ENCODE peak calls at places on chromosomes 4 and X, in six cellular contexts. Z, J, S, C, E and L are unnamed samples.

GRCh38 chr4:119861731-119862130 is 204.9 kb downstream of the MAD2L1 start:
- DNase-seq in Z (no peak), J (no peak), S (no peak), C (no peak), E (no peak), L (no peak)

GRCh38 chr4:101337688-101338087 is 9.6 kb downstream of the PPP3CA start:
- DNase-seq in Z (peak), J (no peak), S (no peak), C (no peak), E (no peak), L (no peak)

GRCh38 chr4:81664079-81664478 is 192.4 kb upstream of the RASGEF1B start:
- DNase-seq in Z (no peak), J (no peak), S (no peak), C (no peak), E (no peak), L (no peak)

GRCh38 chr4:121127100-121127499 is 37.0 kb downstream of the TNIP3 start:
- DNase-seq in Z (no peak), J (no peak), S (no peak), C (no peak), E (no peak), L (no peak)

GRCh38 chr4:129344058-129344457 is 248.1 kb downstream of the C4orf33 start:
- DNase-seq in Z (peak), J (no peak), S (peak), C (no peak), E (no peak), L (peak)

GRCh38 chrX:38127961-38128360 is 92.7 kb downstream of the SRPX start:
- DNase-seq in Z (no peak), J (no peak), S (no peak), C (no peak), E (no peak), L (no peak)

GRCh38 chrX:56284269-56284668 is 52.1 kb downstream of the KLF8 start:
- DNase-seq in Z (no peak), J (peak), S (no peak), C (no peak), E (no peak), L (no peak)

GRCh38 chr4:101258782-101259353 is 88.5 kb downstream of the PPP3CA start:
- DNase-seq in Z (no peak), J (no peak), S (no peak), C (no peak), E (no peak), L (no peak)

GRCh38 chr4:25343671-25344070 is 31.1 kb downstream of the ZCCHC4 start:
- DNase-seq in Z (no peak), J (no peak), S (no peak), C (no peak), E (no peak), L (no peak)

DNA sequence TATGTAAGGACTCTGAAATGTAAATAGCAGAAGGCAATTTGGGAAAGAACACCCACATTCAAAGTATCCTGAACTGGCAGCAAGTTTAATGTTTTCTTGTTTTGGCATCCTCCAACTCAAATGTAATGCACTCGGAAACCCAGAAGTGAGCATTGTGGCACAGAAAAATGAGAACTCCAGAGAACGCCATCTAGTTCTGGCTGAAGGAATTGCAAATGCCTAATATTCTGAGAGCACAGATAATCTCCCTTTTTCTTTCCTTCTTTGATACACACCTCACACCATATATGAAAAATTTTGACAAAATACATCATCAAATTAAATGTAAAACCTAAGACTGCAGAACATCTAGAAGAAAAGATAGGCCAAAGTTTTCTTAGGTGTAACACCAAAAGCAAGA is 52.1 kb downstream of the PWWP3B start:
- DNase-seq in Z (no peak), J (no peak), S (no peak), C (no peak), E (no peak), L (no peak)
- TF ChIP-seq CTCF in Z (peak), J (peak), S (peak), C (peak), E (no peak), L (peak)

GRCh38 chr4:189128341-189128740 is 812.3 kb upstream of the FRG1 start:
- DNase-seq in Z (no peak), J (no peak), S (no peak), C (no peak), E (no peak), L (no peak)

GRCh38 chr4:189124149-189124758 is 816.4 kb upstream of the FRG1 start:
- DNase-seq in Z (peak), J (no peak), S (no peak), C (no peak), E (no peak), L (peak)

GRCh38 chr4:189121336-189121735 is 819.3 kb upstream of the FRG1 start:
- DNase-seq in Z (no peak), J (no peak), S (no peak), C (no peak), E (no peak), L (no peak)

GRCh38 chr4:189126040-189126439 is 814.6 kb upstream of the FRG1 start:
- DNase-seq in Z (no peak), J (no peak), S (no peak), C (no peak), E (no peak), L (no peak)

DNA sequence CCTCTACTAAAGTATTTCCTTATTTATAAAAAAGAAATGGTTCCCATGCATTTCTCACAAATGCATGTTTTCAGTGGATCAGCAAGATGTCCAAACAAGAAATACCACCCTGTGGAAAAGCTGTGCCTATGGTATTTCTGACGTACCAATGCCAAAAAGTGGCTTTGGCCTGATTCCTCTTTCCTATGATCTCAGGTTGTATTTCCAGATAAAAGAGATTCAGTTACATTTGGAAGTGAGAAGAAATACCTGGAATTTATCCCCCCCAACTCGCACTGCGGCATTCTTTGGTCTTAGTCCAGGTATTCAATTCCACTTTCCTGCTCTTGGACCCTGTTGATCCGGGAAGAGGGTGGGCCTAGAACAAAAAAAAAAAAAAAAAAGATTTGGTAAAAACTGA is 815.9 kb upstream of the FRG1 start:
- DNase-seq in Z (no peak), J (no peak), S (no peak), C (no peak), E (no peak), L (no peak)
- TF ChIP-seq CTCF in Z (no peak), J (no peak), S (no peak), C (no peak), E (no peak), L (no peak)

GRCh38 chrX:65093658-65094057 is 117.4 kb upstream of the ZC4H2 start:
- DNase-seq in Z (no peak), J (no peak), S (no peak), C (no peak), E (no peak), L (no peak)
- TF ChIP-seq CTCF in Z (no peak), J (no peak), S (no peak), C (no peak), E (no peak), L (no peak)

DNA sequence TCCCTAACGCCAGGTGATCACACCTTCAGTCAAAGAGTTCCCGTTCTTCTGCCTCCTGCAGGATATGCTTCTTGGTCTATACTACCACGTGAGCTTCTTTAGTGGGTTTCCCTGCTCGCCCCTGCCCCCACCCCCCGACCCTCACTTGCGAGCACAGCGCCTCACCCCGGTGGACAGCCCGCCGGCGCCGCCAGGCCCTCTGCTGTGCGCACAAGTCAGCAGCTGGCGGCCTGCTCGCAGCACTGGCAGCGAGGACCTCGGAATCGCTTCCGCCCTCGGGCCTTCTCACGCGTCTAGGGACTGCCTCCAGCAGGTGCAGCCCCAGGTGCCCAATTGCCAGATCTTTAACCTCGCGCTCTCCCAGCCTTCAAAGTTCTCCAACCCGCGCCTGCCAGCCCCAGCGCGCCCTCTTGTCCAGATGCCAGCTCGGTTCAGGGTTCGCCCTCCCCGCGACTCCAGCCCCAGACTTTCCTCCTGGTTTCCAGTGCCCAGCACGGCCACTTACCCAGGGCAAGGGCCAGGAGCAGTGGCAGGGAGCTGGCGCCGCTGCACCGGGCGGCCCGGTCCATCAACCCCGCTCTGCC is 474 bp downstream of the BTC start:
- DNase-seq in Z (no peak), J (peak), S (peak), C (peak), E (peak), L (peak)
- TF ChIP-seq CTCF in Z (peak), J (no peak), S (no peak), C (peak), E (peak), L (no peak)